ENCODE peak calls at places on chromosomes 11 and 22, in seven cellular contexts. L is kidney, Y is RWPE1, R is IMR-90, M is Peyer's patch, E is K562, U is H1. A is an unnamed sample.

GRCh38 chr22:46079093-46079860 is 71.0 kb upstream of the PPARA start:
- DNase-seq in L (peak), E (no peak), M (peak), Y (no peak), U (no peak), R (no peak), A (no peak)

GRCh38 chr11:65625628-65626342 is 10.2 kb downstream of the PCNX3 start:
- DNase-seq in E (peak), M (peak), L (peak), Y (no peak), U (peak), R (no peak), A (peak)

GRCh38 chr11:124740277-124740882 is 638 bp downstream of the NRGN start:
- DNase-seq in L (peak), U (no peak), R (no peak), Y (no peak), M (peak), E (peak), A (peak)

GRCh38 chr11:1397146-1397861 is 7.6 kb downstream of the BRSK2 start:
- DNase-seq in R (no peak), M (no peak), U (no peak), L (no peak), Y (no peak), E (no peak), A (no peak)

GRCh38 chr11:85699957-85700741 is 14.2 kb upstream of the CCDC89 start:
- DNase-seq in M (no peak), U (no peak), R (no peak), Y (no peak), E (no peak), L (no peak), A (no peak)

GRCh38 chr11:123086315-123086714 is 24.4 kb upstream of the HSPA8 start:
- DNase-seq in R (no peak), L (no peak), U (no peak), M (no peak), Y (no peak), E (no peak), A (no peak)

GRCh38 chr22:17084554-17085276 is at the start of gene IL17RA:
- DNase-seq in U (peak), R (peak), M (peak), L (peak), E (peak), Y (peak), A (peak)

GRCh38 chr11:128708660-128709059 is 14.8 kb downstream of the FLI1 start:
- DNase-seq in U (no peak), E (no peak), L (no peak), R (no peak), Y (no peak), M (no peak), A (no peak)

GRCh38 chr11:59417023-59417422 is 9.2 kb downstream of the OR5A2 start:
- DNase-seq in L (no peak), U (no peak), M (no peak), Y (no peak), R (no peak), E (no peak), A (no peak)

GRCh38 chr22:17770180-17771077 is 3.8 kb downstream of the BID start:
- DNase-seq in U (peak), M (no peak), Y (no peak), E (no peak), R (no peak), L (no peak), A (no peak)

GRCh38 chr11:134024420-134025085 is 44.3 kb upstream of the JAM3 start:
- DNase-seq in M (no peak), Y (peak), U (no peak), E (no peak), L (no peak), R (peak), A (peak)

GRCh38 chr22:32318361-32318760 is 39.3 kb upstream of the RFPL3 start:
- DNase-seq in E (no peak), L (no peak), U (no peak), R (no peak), Y (no peak), M (peak), A (no peak)

GRCh38 chr11:117826832-117827231 is 2.3 kb upstream of the FXYD2 start:
- DNase-seq in M (peak), R (no peak), E (no peak), U (no peak), Y (no peak), L (peak), A (no peak)

GRCh38 chr11:108322666-108323065 is 99.8 kb downstream of the ATM start:
- DNase-seq in E (no peak), U (no peak), L (no peak), R (no peak), Y (no peak), M (no peak), A (no peak)

GRCh38 chr22:39244496-39245129 is at the start of gene PDGFB:
- DNase-seq in R (no peak), M (no peak), Y (no peak), L (no peak), E (no peak), U (no peak), A (peak)

GRCh38 chr11:64289011-64289564 is 2.0 kb upstream of the KCNK4 start:
- DNase-seq in M (no peak), U (no peak), E (no peak), R (no peak), L (no peak), Y (no peak), A (no peak)

GRCh38 chr22:47591709-47592108 is 829.3 kb downstream of the TBC1D22A start:
- DNase-seq in R (no peak), U (no peak), M (peak), Y (no peak), E (no peak), L (no peak), A (peak)

GRCh38 chr11:9568854-9569587 is 4.4 kb upstream of the WEE1 start:
- DNase-seq in R (peak), L (peak), M (peak), Y (peak), E (no peak), U (no peak), A (peak)

GRCh38 chr11:88384004-88384677 is 46.6 kb upstream of the CTSC start:
- DNase-seq in R (peak), E (no peak), M (no peak), U (no peak), L (no peak), Y (peak), A (no peak)

GRCh38 chr11:77724639-77725038 is 87.0 kb upstream of the CLNS1A start:
- DNase-seq in L (no peak), E (no peak), Y (no peak), R (no peak), U (no peak), M (no peak), A (no peak)

GRCh38 chr11:119112314-119113020 is 5.3 kb downstream of the C2CD2L start:
- DNase-seq in E (no peak), L (no peak), Y (no peak), M (no peak), R (no peak), U (no peak), A (no peak)

GRCh38 chr11:77108436-77108835 is 5.8 kb downstream of the OMP start:
- DNase-seq in U (no peak), R (no peak), Y (no peak), L (no peak), M (peak), E (no peak), A (no peak)

GRCh38 chr22:17119481-17120202 is 1.5 kb downstream of the TMEM121B start:
- DNase-seq in M (no peak), Y (no peak), L (no peak), E (peak), U (peak), R (no peak), A (peak)

GRCh38 chr11:104892723-104893511 is 5.3 kb downstream of the CASP12 start:
- DNase-seq in M (no peak), U (no peak), R (peak), L (no peak), Y (no peak), E (no peak), A (no peak)

GRCh38 chr11:2555376-2555775 is 110.6 kb downstream of the KCNQ1 start:
- DNase-seq in Y (no peak), U (no peak), L (peak), E (no peak), M (no peak), R (no peak), A (no peak)

GRCh38 chr11:1536065-1536843 is 35.8 kb downstream of the DUSP8 start:
- DNase-seq in R (no peak), E (no peak), L (no peak), M (no peak), Y (no peak), U (no peak), A (no peak)

GRCh38 chr11:59582006-59582405 is 33.6 kb downstream of the OSBP start:
- DNase-seq in Y (no peak), U (no peak), M (no peak), L (no peak), E (no peak), R (no peak), A (no peak)

GRCh38 chr11:120337133-120337895 is 1.1 kb downstream of the ARHGEF12 start:
- DNase-seq in U (no peak), L (peak), R (no peak), Y (no peak), M (no peak), E (no peak), A (peak)

GRCh38 chr11:112163875-112164521 is at the start of gene IL18:
- DNase-seq in R (no peak), E (peak), L (peak), Y (peak), U (peak), M (peak), A (peak)

GRCh38 chr11:126716456-126717083 is 284.0 kb downstream of the KIRREL3 start:
- DNase-seq in L (no peak), U (peak), M (peak), E (peak), R (peak), Y (no peak), A (no peak)

GRCh38 chr22:50490531-50491308 is 4.1 kb downstream of the MIOX start:
- DNase-seq in E (no peak), R (no peak), U (no peak), L (peak), M (no peak), Y (no peak), A (no peak)

GRCh38 chr11:3189193-3189843 is 24.2 kb upstream of the OSBPL5 start:
- DNase-seq in U (peak), E (peak), R (no peak), M (no peak), L (no peak), Y (no peak), A (no peak)

GRCh38 chr22:44076825-44077224 is 52.7 kb downstream of the PARVB start:
- DNase-seq in M (no peak), U (no peak), R (no peak), E (no peak), L (no peak), Y (no peak), A (no peak)

GRCh38 chr11:105144887-105145286 is 5.3 kb upstream of the CARD18 start:
- DNase-seq in R (peak), M (no peak), Y (peak), L (no peak), U (no peak), E (no peak), A (no peak)

GRCh38 chr11:123302751-123303195 is 107.7 kb upstream of the CLMP start:
- DNase-seq in Y (no peak), M (no peak), E (no peak), U (no peak), L (no peak), R (peak), A (no peak)

GRCh38 chr11:18624161-18624560 is 10.0 kb downstream of the SPTY2D1 start:
- DNase-seq in M (no peak), E (no peak), U (no peak), L (no peak), Y (no peak), R (no peak), A (no peak)

GRCh38 chr22:25346859-25347751 is 127.7 kb downstream of the CRYBB2 start:
- DNase-seq in R (peak), Y (no peak), E (no peak), U (no peak), M (no peak), L (no peak), A (no peak)
- H3K27ac ChIP-seq in R (no peak), Y (no peak), E (no peak), U (no peak), M (no peak), L (no peak), A (no peak)

DNA sequence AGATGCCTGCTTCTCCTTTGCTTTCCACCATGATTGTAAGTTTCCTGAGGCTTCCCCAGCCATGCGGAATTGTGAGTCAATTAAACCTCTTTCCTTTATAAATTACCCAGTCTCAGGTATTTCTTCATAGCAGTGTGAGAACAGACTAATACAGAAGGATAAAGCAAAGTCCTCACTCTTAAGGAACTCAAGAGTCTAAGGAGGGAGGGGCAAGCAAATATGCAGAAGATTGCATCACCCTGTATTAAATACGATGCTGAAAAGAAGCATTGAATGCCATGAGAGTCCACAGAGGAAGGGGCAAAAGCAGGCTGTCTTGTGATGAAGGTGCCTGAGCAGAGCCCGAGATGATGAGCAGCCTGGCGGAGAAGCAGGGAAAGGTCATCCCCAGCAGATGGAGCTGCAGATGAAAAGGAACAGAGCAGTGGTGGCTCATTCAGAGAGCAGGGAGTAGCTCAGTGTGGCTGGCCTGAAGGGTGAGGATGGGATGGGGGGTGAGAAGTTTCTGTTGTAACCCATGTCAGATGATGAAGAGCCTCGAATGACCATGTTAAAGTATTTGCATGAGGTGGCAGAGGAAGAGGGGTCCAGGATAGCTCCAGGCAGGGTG is 6.3 kb upstream of the IZUMO1R start:
- DNase-seq in M (no peak), R (no peak), L (no peak), U (no peak), E (no peak), Y (no peak), A (no peak)
- TF ChIP-seq CTCF in M (no peak), R (no peak), L (no peak), U (peak), E (peak), Y (no peak), A (no peak)

GRCh38 chr22:27650572-27650971 is 151.0 kb downstream of the MN1 start:
- DNase-seq in Y (no peak), L (no peak), E (peak), M (no peak), U (no peak), R (no peak), A (no peak)
- H3K27ac ChIP-seq in Y (no peak), L (no peak), E (no peak), M (no peak), U (no peak), R (no peak), A (no peak)

GRCh38 chr11:56916609-56917008 is 72.1 kb upstream of the OR5AK2 start:
- DNase-seq in Y (no peak), L (no peak), E (no peak), U (no peak), M (no peak), R (no peak), A (no peak)
- TF ChIP-seq CTCF in Y (no peak), L (no peak), E (no peak), U (no peak), M (no peak), R (no peak), A (no peak)

DNA sequence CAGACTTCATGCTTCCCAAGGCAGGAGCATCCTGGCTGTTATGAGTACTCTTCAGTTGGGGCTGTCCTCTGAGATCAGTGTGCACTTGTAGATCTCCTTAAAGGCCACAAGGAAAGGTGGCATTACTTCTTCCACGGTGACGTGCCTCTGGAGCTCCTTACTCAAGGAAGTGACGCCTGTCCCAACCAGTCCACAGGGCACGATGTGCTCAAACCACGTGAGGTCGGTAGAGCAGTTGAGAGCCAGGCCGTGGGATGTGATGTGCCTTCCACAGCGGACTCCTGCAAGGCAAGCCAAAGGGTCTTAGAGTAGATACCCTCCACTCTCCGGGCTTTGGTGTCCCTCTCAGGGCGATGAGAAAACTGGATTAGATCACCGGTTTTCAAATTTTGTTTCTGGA is 1.4 kb downstream of the LIPT2 start:
- DNase-seq in M (no peak), Y (no peak), R (no peak), L (no peak), E (no peak), U (no peak), A (no peak)
- H3K27ac ChIP-seq in M (no peak), Y (peak), R (no peak), L (no peak), E (peak), U (no peak), A (no peak)

GRCh38 chr22:41507330-41508063 is 36.8 kb downstream of the POLR3H start:
- DNase-seq in Y (no peak), R (no peak), L (no peak), U (no peak), E (no peak), M (no peak), A (no peak)

GRCh38 chr22:41511521-41511968 is 32.7 kb downstream of the POLR3H start:
- DNase-seq in L (no peak), U (no peak), M (no peak), E (no peak), R (no peak), Y (no peak), A (no peak)

GRCh38 chr22:41504397-41504796 is 35.5 kb downstream of the ACO2 start:
- DNase-seq in R (no peak), L (no peak), U (no peak), Y (peak), E (no peak), M (no peak), A (no peak)

GRCh38 chr22:41512421-41513194 is 31.7 kb downstream of the POLR3H start:
- DNase-seq in E (peak), U (peak), R (peak), Y (peak), M (no peak), L (no peak), A (no peak)

GRCh38 chr22:41508770-41509170 is 35.5 kb downstream of the POLR3H start:
- DNase-seq in E (no peak), M (no peak), Y (no peak), R (no peak), L (no peak), U (no peak), A (peak)
- TF ChIP-seq CTCF in E (no peak), M (no peak), Y (no peak), R (no peak), L (no peak), U (peak), A (peak)

A was measured in heart left ventricle.